ENCODE peak calls at places on chromosomes 3 and 15, in four cellular contexts. B, E, L and N are unnamed samples.

GRCh38 chr3:13235897-13236296 is 162.7 kb upstream of the IQSEC1 start:
- DNase-seq in B (no peak), E (peak), L (no peak), N (no peak)

GRCh38 chr15:42427429-42428223 is 63.3 kb downstream of the ZNF106 start:
- DNase-seq in B (no peak), E (peak), L (peak), N (peak)

GRCh38 chr15:31359722-31360111 is 33.1 kb downstream of the KLF13 start:
- DNase-seq in B (no peak), E (no peak), L (no peak), N (no peak)

GRCh38 chr3:152058906-152059305 is 185.5 kb downstream of the SUCNR1 start:
- DNase-seq in B (no peak), E (no peak), L (peak), N (no peak)

GRCh38 chr3:45486136-45486535 is 97.8 kb downstream of the LARS2 start:
- DNase-seq in B (no peak), E (peak), L (peak), N (no peak)

GRCh38 chr15:62765916-62766315 is 276.6 kb upstream of the TPM1 start:
- DNase-seq in B (no peak), E (no peak), L (no peak), N (no peak)

GRCh38 chr15:65303687-65304392 is 637 bp upstream of the RNU5B-1 start:
- DNase-seq in B (peak), E (peak), L (peak), N (peak)

GRCh38 chr3:169052465-169053302 is 610.8 kb downstream of the MECOM start:
- DNase-seq in B (peak), E (no peak), L (peak), N (no peak)

GRCh38 chr15:66095871-66096710 is 157.5 kb downstream of the MEGF11 start:
- DNase-seq in B (no peak), E (no peak), L (no peak), N (no peak)

GRCh38 chr3:157129782-157130137 is 30.2 kb downstream of the CCNL1 start:
- DNase-seq in B (no peak), E (peak), L (peak), N (no peak)

GRCh38 chr15:69253156-69253555 is 45.6 kb upstream of the PAQR5 start:
- DNase-seq in B (peak), E (peak), L (peak), N (peak)

GRCh38 chr3:169215461-169215860 is 448.1 kb downstream of the MECOM start:
- DNase-seq in B (no peak), E (no peak), L (no peak), N (no peak)

GRCh38 chr3:158794936-158795518 is 6.8 kb upstream of the MFSD1 start:
- DNase-seq in B (peak), E (peak), L (peak), N (no peak)

GRCh38 chr3:127574880-127575878 is 15.4 kb downstream of the TPRA1 start:
- DNase-seq in B (peak), E (peak), L (peak), N (peak)

GRCh38 chr3:119588112-119588511 is 8.8 kb downstream of the ADPRH start:
- DNase-seq in B (no peak), E (peak), L (peak), N (no peak)

GRCh38 chr3:71708478-71709098 is 16.6 kb downstream of the EIF4E3 start:
- DNase-seq in B (no peak), E (no peak), L (no peak), N (no peak)

GRCh38 chr3:143975549-143976152 is 4.0 kb downstream of the DIPK2A start:
- DNase-seq in B (peak), E (peak), L (peak), N (peak)

GRCh38 chr3:141561426-141562034 is 74.7 kb downstream of the RASA2 start:
- DNase-seq in B (peak), E (peak), L (peak), N (peak)

GRCh38 chr3:40524222-40524570 is 564 bp upstream of the ZNF621 start:
- DNase-seq in B (no peak), E (no peak), L (no peak), N (no peak)

GRCh38 chr3:21294768-21295167 is 456.2 kb downstream of the ZNF385D start:
- DNase-seq in B (peak), E (no peak), L (peak), N (peak)

GRCh38 chr3:74592359-74592758 is 22.1 kb downstream of the CNTN3 start:
- DNase-seq in B (no peak), E (no peak), L (peak), N (no peak)

GRCh38 chr3:170802164-170803151 is 67.5 kb downstream of the RPL22L1 start:
- DNase-seq in B (peak), E (peak), L (peak), N (peak)

GRCh38 chr15:60471314-60471713 is 7.6 kb downstream of the ICE2 start:
- DNase-seq in B (no peak), E (peak), L (no peak), N (no peak)

GRCh38 chr15:60001642-60002527 is 2.2 kb upstream of the FOXB1 start:
- DNase-seq in B (no peak), E (no peak), L (no peak), N (no peak)

GRCh38 chr3:115186351-115187148 is 39.5 kb upstream of the ZBTB20 start:
- DNase-seq in B (no peak), E (no peak), L (peak), N (no peak)

GRCh38 chr15:33292718-33293307 is 18.0 kb upstream of the RYR3 start:
- DNase-seq in B (peak), E (peak), L (peak), N (peak)

GRCh38 chr15:43225201-43225949 is 4.6 kb upstream of the EPB42 start:
- DNase-seq in B (peak), E (peak), L (peak), N (peak)

GRCh38 chr3:44104668-44105321 is 136.9 kb upstream of the TOPAZ1 start:
- DNase-seq in B (peak), E (no peak), L (peak), N (peak)

GRCh38 chr3:124384527-124384926 is 345.7 kb upstream of the UMPS start:
- DNase-seq in B (no peak), E (no peak), L (no peak), N (no peak)

GRCh38 chr3:150419959-150420358 is 11.9 kb downstream of the TSC22D2 start:
- DNase-seq in B (no peak), E (no peak), L (no peak), N (no peak)